ENCODE peak calls at places on chromosomes 16 and 17, in five cellular contexts. Z, K, O, M and X are unnamed samples.
A peak's percentile ranks its signal among the peaks of the same experiment; 100 is the strongest.

GRCh38 chr17:19302791-19303233 is 59.7 kb downstream of the B9D1 start:
- DNase-seq in Z (peak; percentile 68), K (no peak), O (peak; percentile 77), M (no peak), X (no peak)

GRCh38 chr16:15443753-15444152 is 9.4 kb downstream of the BMERB1 start:
- DNase-seq in Z (no peak), K (no peak), O (no peak), M (no peak), X (peak; percentile 46)

GRCh38 chr16:64152010-64152767 is 969.7 kb downstream of the CDH11 start:
- DNase-seq in Z (no peak), K (no peak), O (no peak), M (no peak), X (no peak)

GRCh38 chr16:87295661-87296531 is 21.3 kb downstream of the C16orf95 start:
- DNase-seq in Z (no peak), K (no peak), O (peak; percentile 54), M (no peak), X (no peak)

GRCh38 chr17:15444805-15445204 is 22.6 kb downstream of the CDRT4 start:
- DNase-seq in Z (peak; percentile 11), K (no peak), O (no peak), M (no peak), X (no peak)

GRCh38 chr17:79732804-79733691 is 2.3 kb downstream of the ENPP7 start:
- DNase-seq in Z (no peak), K (no peak), O (no peak), M (no peak), X (peak; percentile 54)

GRCh38 chr17:81429353-81429774 is 34.1 kb downstream of the BAHCC1 start:
- DNase-seq in Z (peak; percentile 91), K (peak; percentile 82), O (peak; percentile 83), M (peak; percentile 76), X (no peak)

GRCh38 chr16:2835638-2836493 is 5.8 kb downstream of the ZG16B start:
- DNase-seq in Z (no peak), K (peak; percentile 74), O (peak; percentile 40), M (peak; percentile 98), X (peak; percentile 72)

GRCh38 chr16:66049865-66050264 is 316.6 kb upstream of the CDH5 start:
- DNase-seq in Z (no peak), K (no peak), O (no peak), M (no peak), X (no peak)

GRCh38 chr16:85447657-85448313 is 165.3 kb upstream of the GSE1 start:
- DNase-seq in Z (no peak), K (no peak), O (no peak), M (no peak), X (no peak)

GRCh38 chr16:10599626-10600025 is 19.2 kb upstream of the EMP2 start:
- DNase-seq in Z (no peak), K (no peak), O (no peak), M (no peak), X (no peak)

GRCh38 chr17:50332196-50332595 is 13.7 kb upstream of the XYLT2 start:
- DNase-seq in Z (no peak), K (no peak), O (no peak), M (no peak), X (no peak)

GRCh38 chr17:61307905-61308886 is 91.4 kb upstream of the TBX2 start:
- DNase-seq in Z (no peak), K (no peak), O (no peak), M (no peak), X (no peak)

GRCh38 chr16:17143546-17144419 is 327.0 kb downstream of the XYLT1 start:
- DNase-seq in Z (no peak), K (no peak), O (no peak), M (no peak), X (no peak)

GRCh38 chr16:15788846-15789239 is 68.0 kb downstream of the MYH11 start:
- DNase-seq in Z (no peak), K (no peak), O (peak; percentile 5), M (no peak), X (no peak)

GRCh38 chr16:84330685-84331050 is 36.0 kb downstream of the WFDC1 start:
- DNase-seq in Z (no peak), K (no peak), O (no peak), M (no peak), X (no peak)

GRCh38 chr16:75219838-75220237 is 1.1 kb downstream of the CTRB1 start:
- DNase-seq in Z (no peak), K (no peak), O (no peak), M (no peak), X (no peak)

GRCh38 chr16:53055603-53056527 is 1.1 kb downstream of the CHD9 start:
- DNase-seq in Z (peak; percentile 76), K (peak; percentile 37), O (no peak), M (peak; percentile 37), X (peak; percentile 70)

GRCh38 chr17:29060475-29060874 is 17.5 kb downstream of the PIPOX start:
- DNase-seq in Z (no peak), K (no peak), O (no peak), M (no peak), X (no peak)

GRCh38 chr17:57855391-57856035 is 5.7 kb upstream of the MRPS23 start:
- DNase-seq in Z (peak; percentile 64), K (no peak), O (no peak), M (no peak), X (peak; percentile 90)

GRCh38 chr17:61814485-61814884 is 48.8 kb downstream of the BRIP1 start:
- DNase-seq in Z (no peak), K (no peak), O (no peak), M (no peak), X (no peak)

GRCh38 chr16:52492789-52493357 is 54.1 kb downstream of the TOX3 start:
- DNase-seq in Z (no peak), K (no peak), O (no peak), M (no peak), X (peak; percentile 99)

GRCh38 chr16:78288915-78289314 is 189.5 kb downstream of the WWOX start:
- DNase-seq in Z (no peak), K (no peak), O (no peak), M (no peak), X (no peak)

GRCh38 chr17:29100296-29100695 is 57.4 kb downstream of the PIPOX start:
- DNase-seq in Z (no peak), K (no peak), O (no peak), M (no peak), X (no peak)

GRCh38 chr16:50338371-50339231 is 30.2 kb downstream of the BRD7 start:
- DNase-seq in Z (no peak), K (no peak), O (no peak), M (no peak), X (no peak)

GRCh38 chr17:2094891-2095535 is 40.1 kb downstream of the HIC1 start:
- DNase-seq in Z (peak; percentile 81), K (peak; percentile 92), O (peak; percentile 80), M (peak; percentile 67), X (peak; percentile 92)

GRCh38 chr16:31348578-31348977 is 6.4 kb upstream of the ITGAX start:
- DNase-seq in Z (no peak), K (no peak), O (no peak), M (no peak), X (no peak)

DNA sequence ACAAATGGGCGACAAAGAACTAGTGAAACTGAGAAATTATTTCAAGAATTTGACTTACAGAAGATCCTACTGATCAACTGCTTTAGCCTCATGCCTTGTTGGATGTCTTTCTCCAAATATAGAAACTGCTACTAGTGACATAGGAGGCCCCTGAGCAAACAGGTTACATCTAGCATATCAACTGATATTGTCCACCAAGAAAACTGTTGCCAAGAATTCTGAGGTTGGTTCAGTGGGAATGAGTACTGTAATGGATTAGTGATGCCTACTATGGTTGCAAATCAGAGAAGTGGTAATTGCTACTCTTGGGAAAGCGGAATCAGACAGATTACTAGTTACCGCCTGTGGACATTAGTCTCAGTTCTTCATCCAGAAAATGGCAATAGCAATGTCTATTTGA is 10.0 kb downstream of the CDC27 start:
- DNase-seq in Z (no peak), K (no peak), O (no peak), M (no peak), X (no peak)
- TF ChIP-seq POLR2AphosphoS5 in Z (no peak), K (no peak), O (no peak), M (no peak), X (no peak)

GRCh38 chr17:17689312-17689711 is 8.1 kb downstream of the RAI1 start:
- DNase-seq in Z (no peak), K (no peak), O (no peak), M (no peak), X (no peak)

GRCh38 chr17:17684901-17685774 is 3.9 kb downstream of the RAI1 start:
- DNase-seq in Z (no peak), K (peak; percentile 36), O (no peak), M (no peak), X (no peak)

GRCh38 chr17:17682737-17683675 is 1.7 kb downstream of the RAI1 start:
- DNase-seq in Z (peak; percentile 88), K (peak; percentile 69), O (peak; percentile 89), M (no peak), X (no peak)

GRCh38 chr17:17683710-17684365 is 2.6 kb downstream of the RAI1 start:
- DNase-seq in Z (no peak), K (no peak), O (no peak), M (no peak), X (no peak)

DNA sequence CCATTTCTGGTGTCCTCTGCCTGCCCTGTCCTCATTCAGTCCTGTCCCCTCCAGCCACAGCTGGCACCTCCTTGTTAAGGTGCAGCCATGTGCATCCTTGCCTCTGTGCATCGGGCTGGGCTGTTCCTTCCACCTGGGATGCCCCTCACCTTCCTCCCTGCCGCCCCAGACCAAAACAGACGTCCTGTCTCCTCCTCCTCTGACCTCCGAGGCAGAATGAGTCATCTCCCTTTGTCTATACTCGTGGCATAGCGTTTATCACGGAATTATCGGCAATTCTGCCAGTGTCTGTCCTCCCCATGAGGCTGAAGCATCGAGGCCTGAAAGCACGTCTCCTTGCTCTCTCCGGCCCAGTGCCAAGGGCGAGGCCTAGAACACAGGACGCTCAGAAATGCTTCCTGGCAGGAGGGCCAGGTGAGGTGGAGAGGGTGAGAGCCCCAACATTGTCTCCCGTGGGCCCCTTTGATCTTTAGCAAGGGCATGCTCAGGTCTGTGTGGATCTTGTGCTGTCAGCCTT is 4.6 kb downstream of the RAI1 start:
- DNase-seq in Z (no peak), K (peak; percentile 81), O (no peak), M (no peak), X (no peak)
- TF ChIP-seq POLR2AphosphoS5 in Z (no peak), K (peak; percentile 46), O (no peak), M (no peak), X (no peak)

GRCh38 chr16:68251812-68252211 is 6.6 kb downstream of the PLA2G15 start:
- DNase-seq in Z (no peak), K (no peak), O (no peak), M (no peak), X (no peak)
- TF ChIP-seq POLR2AphosphoS5 in Z (no peak), K (no peak), O (no peak), M (no peak), X (no peak)

DNA sequence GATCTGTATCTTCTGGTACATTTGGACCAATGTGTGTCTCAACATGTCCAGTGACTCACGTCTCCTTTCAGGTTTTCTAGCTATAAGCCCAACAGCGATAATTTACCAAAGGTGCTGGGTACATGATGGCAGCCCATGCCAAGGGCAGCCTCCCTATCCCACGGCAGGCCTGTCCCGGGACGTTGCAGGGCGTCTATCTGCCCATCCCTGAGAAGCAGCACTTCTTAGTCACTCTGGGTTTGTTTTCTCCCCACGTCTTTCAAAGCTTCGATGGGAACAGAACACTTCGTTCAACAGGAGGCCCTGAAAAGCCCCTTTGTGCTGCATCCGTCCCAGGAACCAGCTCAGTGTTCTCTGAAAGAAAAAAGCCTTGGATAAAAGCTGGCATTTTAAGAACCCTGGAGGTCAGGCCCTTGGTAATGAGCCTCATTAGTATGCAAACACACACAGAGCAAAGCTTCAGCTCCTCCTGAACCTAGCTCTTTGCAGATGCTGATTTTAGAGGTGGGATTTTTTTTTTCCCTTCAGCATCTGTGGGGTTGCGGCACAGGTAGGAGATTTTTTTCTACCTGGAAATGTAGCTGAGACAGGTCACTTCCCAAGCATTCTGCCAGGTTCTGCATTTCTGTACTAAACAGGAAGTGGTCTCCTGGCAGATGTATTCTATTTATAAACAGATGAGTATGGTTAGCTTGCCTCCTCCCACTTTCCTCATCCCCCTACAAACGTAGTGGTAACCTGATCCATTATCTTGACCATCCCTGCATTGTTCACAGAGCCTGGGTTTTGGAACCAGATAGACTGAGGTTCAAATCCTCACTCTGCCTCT is 17.5 kb upstream of the MT4 start:
- DNase-seq in Z (peak; percentile 70), K (peak; percentile 24), O (no peak), M (peak; percentile 41), X (no peak)
- TF ChIP-seq POLR2AphosphoS5 in Z (peak; percentile 64), K (peak; percentile 6), O (no peak), M (no peak), X (no peak)